ENCODE peak calls at places on chromosome 16, in four cellular contexts. G is GF-D8, H is HFFc6, U is NCI-H1417. P is an unnamed sample.

GRCh38 chr16:1158456-1159324 is 5.8 kb downstream of the CACNA1H start:
- DNase-seq in G (no peak), H (no peak), U (no peak), P (no peak)

GRCh38 chr16:70255584-70255983 is 3.8 kb upstream of the EXOSC6 start:
- DNase-seq in G (no peak), H (no peak), U (no peak), P (no peak)

GRCh38 chr16:65961491-65962143 is 404.9 kb upstream of the CDH5 start:
- DNase-seq in G (no peak), H (no peak), U (no peak), P (no peak)

GRCh38 chr16:31179747-31180458 is at the start of gene FUS:
- DNase-seq in G (peak), H (peak), U (peak), P (peak)

GRCh38 chr16:29897333-29897732 is 2.0 kb downstream of the SEZ6L2 start:
- DNase-seq in G (no peak), H (no peak), U (no peak), P (no peak)

GRCh38 chr16:63614421-63614820 is 1507.4 kb downstream of the CDH11 start:
- DNase-seq in G (no peak), H (no peak), U (no peak), P (no peak)

GRCh38 chr16:9545500-9546437 is 454.3 kb downstream of the HAPSTR1 start:
- DNase-seq in G (no peak), H (no peak), U (no peak), P (no peak)

GRCh38 chr16:65068151-65068740 is 53.6 kb downstream of the CDH11 start:
- DNase-seq in G (no peak), H (peak), U (no peak), P (no peak)

GRCh38 chr16:25481636-25482035 is 210.1 kb upstream of the HS3ST4 start:
- DNase-seq in G (no peak), H (no peak), U (no peak), P (no peak)

GRCh38 chr16:12837344-12837743 is 33.7 kb upstream of the CPPED1 start:
- DNase-seq in G (no peak), H (no peak), U (no peak), P (no peak)